ENCODE peak calls at places on chromosomes 13 and 19, in four cellular contexts. One of them, this sample, is unnamed.

GRCh38 chr19:33825556-33825955 is 28.9 kb downstream of the KCTD15 start:
- DNase-seq in fibroblast of pulmonary artery: no peak
- DNase-seq in cardiac fibroblast: no peak
- DNase-seq in breast epithelium: no peak
- DNase-seq in this sample: no peak

GRCh38 chr19:11881151-11881800 is 6.3 kb upstream of the ZNF69 start:
- DNase-seq in cardiac fibroblast: peak; percentile 66
- DNase-seq in breast epithelium: peak; percentile 61
- DNase-seq in fibroblast of pulmonary artery: peak; percentile 73
- DNase-seq in this sample: peak; percentile 52

GRCh38 chr19:11278670-11279069 is 16.3 kb upstream of the DOCK6 start:
- DNase-seq in breast epithelium: no peak
- DNase-seq in fibroblast of pulmonary artery: peak; percentile 70
- DNase-seq in cardiac fibroblast: peak; percentile 91
- DNase-seq in this sample: no peak

GRCh38 chr19:56441206-56441792 is 35.8 kb downstream of the ZNF667 start:
- DNase-seq in cardiac fibroblast: no peak
- DNase-seq in breast epithelium: no peak
- DNase-seq in fibroblast of pulmonary artery: no peak
- DNase-seq in this sample: no peak

GRCh38 chr13:72113070-72113469 is 246.1 kb upstream of the DACH1 start:
- DNase-seq in breast epithelium: no peak
- DNase-seq in fibroblast of pulmonary artery: no peak
- DNase-seq in cardiac fibroblast: no peak
- DNase-seq in this sample: no peak

GRCh38 chr19:8585057-8585893 is 8.0 kb upstream of the MYO1F start:
- DNase-seq in breast epithelium: no peak
- DNase-seq in cardiac fibroblast: no peak
- DNase-seq in fibroblast of pulmonary artery: no peak
- DNase-seq in this sample: no peak

GRCh38 chr19:45152504-45153338 is 8.1 kb downstream of the NKPD1 start:
- DNase-seq in breast epithelium: no peak
- DNase-seq in cardiac fibroblast: peak; percentile 66
- DNase-seq in fibroblast of pulmonary artery: peak; percentile 54
- DNase-seq in this sample: peak; percentile 66

GRCh38 chr13:64675256-64675892 is 2554.8 kb downstream of the PCDH9 start:
- DNase-seq in cardiac fibroblast: peak; percentile 7
- DNase-seq in breast epithelium: no peak
- DNase-seq in fibroblast of pulmonary artery: peak; percentile 33
- DNase-seq in this sample: no peak

GRCh38 chr19:38267780-38268430 is 3.5 kb downstream of the SPINT2 start:
- DNase-seq in cardiac fibroblast: no peak
- DNase-seq in breast epithelium: no peak
- DNase-seq in fibroblast of pulmonary artery: no peak
- DNase-seq in this sample: no peak

GRCh38 chr19:4139614-4140236 is 13.7 kb upstream of the CREB3L3 start:
- DNase-seq in breast epithelium: peak; percentile 85
- DNase-seq in cardiac fibroblast: peak; percentile 67
- DNase-seq in fibroblast of pulmonary artery: peak; percentile 67
- DNase-seq in this sample: peak; percentile 56

GRCh38 chr19:55495646-55496349 is 7.6 kb downstream of the SSC5D start:
- DNase-seq in cardiac fibroblast: no peak
- DNase-seq in fibroblast of pulmonary artery: no peak
- DNase-seq in breast epithelium: no peak
- DNase-seq in this sample: no peak

GRCh38 chr19:33278403-33279269 is 23.7 kb downstream of the CEBPA start:
- DNase-seq in fibroblast of pulmonary artery: no peak
- DNase-seq in breast epithelium: no peak
- DNase-seq in cardiac fibroblast: no peak
- DNase-seq in this sample: no peak

GRCh38 chr13:112713517-112714253 is 23.8 kb downstream of the ATP11A start:
- DNase-seq in breast epithelium: no peak
- DNase-seq in cardiac fibroblast: no peak
- DNase-seq in fibroblast of pulmonary artery: no peak
- DNase-seq in this sample: peak; percentile 22

GRCh38 chr13:80921556-80921955 is 580.6 kb upstream of the SPRY2 start:
- DNase-seq in breast epithelium: no peak
- DNase-seq in cardiac fibroblast: peak; percentile 54
- DNase-seq in fibroblast of pulmonary artery: peak; percentile 68
- DNase-seq in this sample: no peak

GRCh38 chr13:105773887-105774538 is 761.4 kb downstream of the EFNB2 start:
- DNase-seq in fibroblast of pulmonary artery: peak; percentile 21
- DNase-seq in cardiac fibroblast: peak; percentile 12
- DNase-seq in breast epithelium: no peak
- DNase-seq in this sample: peak; percentile 34

GRCh38 chr19:13102666-13103584 is at the start of gene LYL1:
- DNase-seq in cardiac fibroblast: peak; percentile 77
- DNase-seq in fibroblast of pulmonary artery: peak; percentile 65
- DNase-seq in breast epithelium: no peak
- DNase-seq in this sample: peak; percentile 67

GRCh38 chr13:20997301-20998061 is 63.9 kb downstream of the LATS2 start:
- DNase-seq in fibroblast of pulmonary artery: peak; percentile 96
- DNase-seq in cardiac fibroblast: peak; percentile 93
- DNase-seq in breast epithelium: no peak
- DNase-seq in this sample: peak; percentile 93

GRCh38 chr13:110874508-110874960 is 40.3 kb downstream of the ANKRD10 start:
- DNase-seq in fibroblast of pulmonary artery: peak; percentile 62
- DNase-seq in cardiac fibroblast: peak; percentile 77
- DNase-seq in breast epithelium: peak; percentile 88
- DNase-seq in this sample: peak; percentile 73

GRCh38 chr13:42048625-42049453 is at the start of gene DGKH:
- DNase-seq in breast epithelium: peak; percentile 84
- DNase-seq in fibroblast of pulmonary artery: peak; percentile 77
- DNase-seq in cardiac fibroblast: peak; percentile 84
- DNase-seq in this sample: peak; percentile 89

GRCh38 chr19:16702123-16702522 is 17.5 kb upstream of the NWD1 start:
- DNase-seq in breast epithelium: no peak
- DNase-seq in fibroblast of pulmonary artery: peak; percentile 30
- DNase-seq in cardiac fibroblast: peak; percentile 62
- DNase-seq in this sample: peak; percentile 49